ENCODE peak calls at places on chromosome 3, in four cellular contexts. A is IMR-90, T is H9, Q is H1. V is an unnamed sample.

GRCh38 chr3:156997351-156997750 is 162.6 kb downstream of the CCNL1 start:
- DNase-seq in A (no peak), T (no peak), Q (no peak), V (no peak)

GRCh38 chr3:126391631-126392030 is 3.1 kb upstream of the CFAP100 start:
- DNase-seq in A (no peak), T (no peak), Q (no peak), V (no peak)

GRCh38 chr3:107206141-107206540 is 171.1 kb upstream of the CCDC54 start:
- DNase-seq in A (peak), T (no peak), Q (no peak), V (peak)

GRCh38 chr3:183534249-183534648 is 21.3 kb downstream of the KLHL6 start:
- DNase-seq in A (peak), T (no peak), Q (no peak), V (no peak)

GRCh38 chr3:194312743-194313281 is 38.3 kb downstream of the CPN2 start:
- DNase-seq in A (peak), T (no peak), Q (no peak), V (no peak)

GRCh38 chr3:150269526-150269925 is 138.6 kb upstream of the TSC22D2 start:
- DNase-seq in A (no peak), T (no peak), Q (no peak), V (no peak)

GRCh38 chr3:59704292-59704691 is 654.5 kb upstream of the CFAP20DC start:
- DNase-seq in A (peak), T (no peak), Q (no peak), V (no peak)

GRCh38 chr3:194584866-194585265 is 48.4 kb downstream of the TMEM44 start:
- DNase-seq in A (peak), T (no peak), Q (no peak), V (no peak)

GRCh38 chr3:114451561-114452018 is 157.8 kb downstream of the TIGIT start:
- DNase-seq in A (peak), T (no peak), Q (no peak), V (no peak)

GRCh38 chr3:127426444-127427168 is 138.8 kb upstream of the PRR20G start:
- DNase-seq in A (no peak), T (peak), Q (no peak), V (peak)

GRCh38 chr3:61535826-61536225 is 25.5 kb upstream of the PTPRG start:
- DNase-seq in A (no peak), T (no peak), Q (no peak), V (no peak)

GRCh38 chr3:14775574-14775973 is 43.2 kb upstream of the FGD5 start:
- DNase-seq in A (no peak), T (no peak), Q (no peak), V (peak)

GRCh38 chr3:183764854-183765731 is 60.3 kb downstream of the MAP6D1 start:
- DNase-seq in A (peak), T (no peak), Q (no peak), V (peak)

GRCh38 chr3:194062825-194063224 is 73.1 kb upstream of the HES1 start:
- DNase-seq in A (no peak), T (peak), Q (no peak), V (no peak)

GRCh38 chr3:47961815-47962606 is 54.2 kb downstream of the MAP4 start:
- DNase-seq in A (no peak), T (no peak), Q (no peak), V (peak)

GRCh38 chr3:114020907-114021306 is 35.4 kb downstream of the CCDC191 start:
- DNase-seq in A (no peak), T (no peak), Q (no peak), V (no peak)

GRCh38 chr3:161371441-161372320 is at the start of gene SPTSSB:
- DNase-seq in A (no peak), T (peak), Q (no peak), V (peak)

GRCh38 chr3:60186359-60186758 is 1064.9 kb downstream of the FHIT start:
- DNase-seq in A (no peak), T (no peak), Q (no peak), V (no peak)

GRCh38 chr3:102165367-102165766 is 269.4 kb upstream of the ZPLD1 start:
- DNase-seq in A (peak), T (no peak), Q (no peak), V (no peak)

GRCh38 chr3:97121386-97121785 is 307.0 kb downstream of the EPHA6 start:
- DNase-seq in A (no peak), T (no peak), Q (no peak), V (no peak)

GRCh38 chr3:150763841-150764483 is 993 bp upstream of the SIAH2 start:
- DNase-seq in A (peak), T (peak), Q (no peak), V (peak)

GRCh38 chr3:178217479-178217878 is 318.8 kb upstream of the KCNMB2 start:
- DNase-seq in A (no peak), T (no peak), Q (no peak), V (no peak)

GRCh38 chr3:10464068-10464434 is 41.3 kb downstream of the ATP2B2 start:
- DNase-seq in A (no peak), T (no peak), Q (no peak), V (no peak)

GRCh38 chr3:170418422-170419300 is at the start of gene CLDN11:
- DNase-seq in A (peak), T (peak), Q (no peak), V (peak)

GRCh38 chr3:126481808-126482502 is 6.3 kb upstream of the ZXDC start:
- DNase-seq in A (peak), T (no peak), Q (no peak), V (no peak)

GRCh38 chr3:16362781-16363180 is 97.8 kb downstream of the OXNAD1 start:
- DNase-seq in A (peak), T (no peak), Q (no peak), V (peak)

GRCh38 chr3:41237907-41238306 is 38.6 kb downstream of the CTNNB1 start:
- DNase-seq in A (no peak), T (no peak), Q (no peak), V (no peak)

GRCh38 chr3:195896361-195897080 is 11.8 kb downstream of the TNK2 start:
- DNase-seq in A (peak), T (no peak), Q (no peak), V (peak)

GRCh38 chr3:55828712-55829111 is 341.6 kb upstream of the WNT5A start:
- DNase-seq in A (peak), T (no peak), Q (no peak), V (no peak)

GRCh38 chr3:100561459-100562158 is 47.8 kb upstream of the ADGRG7 start:
- DNase-seq in A (peak), T (peak), Q (peak), V (peak)

GRCh38 chr3:161393803-161394202 is 22.5 kb upstream of the SPTSSB start:
- DNase-seq in A (no peak), T (no peak), Q (no peak), V (no peak)

GRCh38 chr3:166752214-166752613 is 627.9 kb downstream of the ZBBX start:
- DNase-seq in A (no peak), T (no peak), Q (no peak), V (no peak)

GRCh38 chr3:26118165-26118564 is 328.3 kb downstream of the OXSM start:
- DNase-seq in A (no peak), T (peak), Q (peak), V (peak)

GRCh38 chr3:131454501-131454900 is 48.3 kb downstream of the MRPL3 start:
- DNase-seq in A (peak), T (no peak), Q (no peak), V (no peak)

GRCh38 chr3:82022836-82023235 is 261.4 kb upstream of the GBE1 start:
- DNase-seq in A (no peak), T (no peak), Q (no peak), V (peak)

GRCh38 chr3:161316006-161316689 is 55.2 kb downstream of the SPTSSB start:
- DNase-seq in A (no peak), T (no peak), Q (no peak), V (no peak)

GRCh38 chr3:190709351-190709773 is 153.1 kb downstream of the GMNC start:
- DNase-seq in A (no peak), T (no peak), Q (no peak), V (no peak)

GRCh38 chr3:170417090-170417489 is 1.6 kb upstream of the CLDN11 start:
- DNase-seq in A (no peak), T (no peak), Q (no peak), V (no peak)

GRCh38 chr3:128578346-128578745 is 72.3 kb downstream of the RPN1 start:
- DNase-seq in A (no peak), T (no peak), Q (no peak), V (peak)

GRCh38 chr3:142112601-142113000 is 36.7 kb downstream of the TFDP2 start:
- DNase-seq in A (no peak), T (no peak), Q (no peak), V (no peak)
- H3K56ac ChIP-seq in A (no peak), T (no peak), Q (no peak), V (no peak)

DNA sequence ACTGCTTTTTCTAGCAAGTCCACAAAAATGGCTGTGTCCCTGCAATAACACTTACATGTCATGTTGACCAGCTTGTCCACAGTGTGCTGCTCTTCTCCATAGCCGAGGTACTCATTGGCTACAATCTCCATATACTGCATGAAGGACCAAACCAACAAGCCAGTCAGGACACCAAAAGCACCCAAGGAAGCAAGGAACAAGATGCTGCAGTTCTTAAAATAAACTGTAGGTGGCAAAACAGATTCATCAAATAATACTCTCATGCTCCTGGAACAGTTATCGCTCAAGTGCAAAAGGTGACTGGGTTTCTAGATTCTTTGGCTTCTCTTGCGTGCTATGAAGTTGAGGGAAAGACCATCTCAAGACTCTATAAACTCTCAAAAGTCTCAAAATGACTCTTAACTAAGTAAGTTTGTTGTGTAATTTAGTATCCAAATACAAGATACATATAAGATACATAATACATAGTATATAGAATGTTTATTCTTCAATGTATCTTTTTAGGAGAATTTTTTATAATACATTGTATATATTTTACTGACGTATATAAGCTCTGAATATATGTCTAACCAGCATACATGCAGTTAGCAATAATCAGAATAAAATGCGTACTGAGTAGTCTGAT is 57.0 kb downstream of the NEK10 start:
- DNase-seq in A (peak), T (no peak), Q (no peak), V (peak)
- H4K8ac ChIP-seq in A (no peak), T (no peak), Q (no peak), V (no peak)

GRCh38 chr3:89506462-89507143 is 399.2 kb downstream of the EPHA3 start:
- DNase-seq in A (no peak), T (no peak), Q (no peak), V (no peak)

GRCh38 chr3:89504432-89504831 is 397.0 kb downstream of the EPHA3 start:
- DNase-seq in A (no peak), T (no peak), Q (no peak), V (no peak)

GRCh38 chr3:89503891-89504391 is 396.5 kb downstream of the EPHA3 start:
- DNase-seq in A (no peak), T (no peak), Q (no peak), V (no peak)
- H2BK120ac ChIP-seq in A (no peak), T (no peak), Q (no peak), V (no peak)

DNA sequence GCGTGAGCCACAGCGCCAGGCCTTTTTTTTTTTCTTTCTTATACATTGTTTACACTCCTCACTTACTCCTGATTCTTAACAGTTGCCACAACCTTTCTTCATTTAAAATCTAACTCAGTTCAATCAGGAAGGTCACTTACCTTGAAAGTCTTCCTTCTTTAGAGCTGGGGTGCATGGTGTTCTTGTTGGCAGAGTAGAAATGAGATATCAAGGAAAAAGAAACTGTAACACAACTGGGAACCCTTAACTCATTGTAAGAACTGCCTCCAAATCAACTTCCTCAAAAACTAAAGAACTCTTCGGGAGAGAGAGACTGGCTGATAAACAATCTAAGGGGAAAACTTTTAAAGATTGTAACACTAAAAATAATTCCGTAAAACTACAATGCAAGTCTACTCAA is 1.4 kb upstream of the APPL1 start:
- DNase-seq in A (no peak), T (no peak), Q (no peak), V (no peak)
- H3K56ac ChIP-seq in A (no peak), T (no peak), Q (no peak), V (no peak)

GRCh38 chr3:4841783-4842440 is 137.3 kb upstream of the BHLHE40 start:
- DNase-seq in A (peak), T (no peak), Q (no peak), V (no peak)
- H4K8ac ChIP-seq in A (no peak), T (no peak), Q (no peak), V (no peak)

V was measured in mesendoderm.